ENCODE peak calls at places on chromosomes 5 and 9, in five cellular contexts. One of them, this sample, is unnamed.

GRCh38 chr5:150402901-150403342 is 9.8 kb downstream of the CD74 start:
- DNase-seq in iPS DF 19.7: no peak
- DNase-seq in astrocyte of the cerebellum: no peak
- DNase-seq in H9: no peak
- DNase-seq in amniotic epithelial cell: no peak
- DNase-seq in this sample: no peak

GRCh38 chr9:73199886-73200285 is 48.2 kb downstream of the ANXA1 start:
- DNase-seq in iPS DF 19.7: no peak
- DNase-seq in astrocyte of the cerebellum: no peak
- DNase-seq in H9: peak; percentile 59
- DNase-seq in amniotic epithelial cell: no peak
- DNase-seq in this sample: no peak

GRCh38 chr9:133609311-133610098 is at the start of gene FAM163B:
- DNase-seq in iPS DF 19.7: no peak
- DNase-seq in astrocyte of the cerebellum: no peak
- DNase-seq in H9: peak; percentile 72
- DNase-seq in amniotic epithelial cell: peak; percentile 42
- DNase-seq in this sample: no peak

GRCh38 chr5:172093559-172093958 is 87.1 kb upstream of the FBXW11 start:
- DNase-seq in iPS DF 19.7: no peak
- DNase-seq in astrocyte of the cerebellum: no peak
- DNase-seq in H9: peak; percentile 22
- DNase-seq in amniotic epithelial cell: no peak
- DNase-seq in this sample: no peak

GRCh38 chr5:66469684-66470083 is 126.5 kb upstream of the MAST4 start:
- DNase-seq in iPS DF 19.7: no peak
- DNase-seq in astrocyte of the cerebellum: no peak
- DNase-seq in H9: no peak
- DNase-seq in amniotic epithelial cell: no peak
- DNase-seq in this sample: no peak

GRCh38 chr5:74648835-74649286 is 8.3 kb upstream of the ENC1 start:
- DNase-seq in iPS DF 19.7: no peak
- DNase-seq in astrocyte of the cerebellum: no peak
- DNase-seq in H9: no peak
- DNase-seq in amniotic epithelial cell: peak; percentile 57
- DNase-seq in this sample: no peak

GRCh38 chr5:59587489-59588337 is 305.8 kb downstream of the PDE4D start:
- DNase-seq in iPS DF 19.7: peak; percentile 61
- DNase-seq in astrocyte of the cerebellum: peak; percentile 56
- DNase-seq in H9: peak; percentile 91
- DNase-seq in amniotic epithelial cell: peak; percentile 77
- DNase-seq in this sample: peak; percentile 37

GRCh38 chr5:171524461-171524860 is 105.0 kb downstream of the FGF18 start:
- DNase-seq in iPS DF 19.7: no peak
- DNase-seq in astrocyte of the cerebellum: no peak
- DNase-seq in H9: no peak
- DNase-seq in amniotic epithelial cell: no peak
- DNase-seq in this sample: no peak

GRCh38 chr5:120199559-120199958 is 264.5 kb upstream of the PRR16 start:
- DNase-seq in iPS DF 19.7: no peak
- DNase-seq in astrocyte of the cerebellum: no peak
- DNase-seq in H9: no peak
- DNase-seq in amniotic epithelial cell: no peak
- DNase-seq in this sample: no peak

This sample was measured in fibroblast of the conjunctiva.